ENCODE peak calls at places on chromosomes 6 and 20, in four cellular contexts. Y, B, I and Z are unnamed samples.

GRCh38 chr6:160733045-160733646 is 31.1 kb downstream of the PLG start:
- DNase-seq in I (no peak), B (peak), Y (peak), Z (peak)

GRCh38 chr20:44454301-44454963 is 21.2 kb upstream of the TTPAL start:
- DNase-seq in Y (no peak), B (no peak), I (no peak), Z (no peak)

GRCh38 chr6:71181565-71181964 is 107.0 kb upstream of the OGFRL1 start:
- DNase-seq in B (no peak), Y (no peak), I (no peak), Z (no peak)

GRCh38 chr20:53927990-53928389 is 142.4 kb downstream of the BCAS1 start:
- DNase-seq in I (no peak), B (no peak), Y (no peak), Z (no peak)

GRCh38 chr6:41199427-41200246 is 1.3 kb downstream of the TREML2 start:
- DNase-seq in B (no peak), Y (no peak), I (no peak), Z (no peak)

GRCh38 chr6:103255132-103255531 is 1604.6 kb downstream of the HACE1 start:
- DNase-seq in B (no peak), I (no peak), Y (no peak), Z (no peak)

GRCh38 chr6:84411060-84411629 is 183.7 kb upstream of the CEP162 start:
- DNase-seq in I (no peak), Y (no peak), B (no peak), Z (no peak)

GRCh38 chr20:1665345-1665744 is 7.8 kb upstream of the SIRPG start:
- DNase-seq in Y (no peak), B (no peak), I (no peak), Z (no peak)

GRCh38 chr6:148508401-148509151 is 165.9 kb downstream of the SASH1 start:
- DNase-seq in I (no peak), Y (no peak), B (no peak), Z (no peak)

GRCh38 chr6:166005846-166006592 is 161.6 kb downstream of the TBXT start:
- DNase-seq in I (peak), B (peak), Y (peak), Z (peak)

GRCh38 chr6:2804516-2804915 is 37.1 kb downstream of the SERPINB1 start:
- DNase-seq in B (no peak), I (no peak), Y (peak), Z (no peak)

GRCh38 chr6:6684365-6684833 is 95.9 kb downstream of the LY86 start:
- DNase-seq in I (no peak), B (no peak), Y (no peak), Z (no peak)

GRCh38 chr20:50675671-50676376 is 15.5 kb downstream of the RIPOR3 start:
- DNase-seq in Y (no peak), B (no peak), I (no peak), Z (no peak)

GRCh38 chr6:170114956-170115855 is 175.7 kb downstream of the DLL1 start:
- DNase-seq in Y (peak), B (peak), I (peak), Z (no peak)

GRCh38 chr6:111842891-111843290 is 30.4 kb downstream of the FYN start:
- DNase-seq in Y (no peak), B (no peak), I (no peak), Z (no peak)

GRCh38 chr6:169972736-169973135 is 221.3 kb downstream of the ERMARD start:
- DNase-seq in I (no peak), Y (no peak), B (no peak), Z (no peak)

GRCh38 chr6:43851204-43851855 is 81.3 kb downstream of the VEGFA start:
- DNase-seq in Y (no peak), B (no peak), I (no peak), Z (no peak)

GRCh38 chr6:40912158-40912946 is 126.7 kb downstream of the UNC5CL start:
- DNase-seq in B (no peak), Y (peak), I (peak), Z (no peak)

GRCh38 chr6:1028744-1029143 is 283.2 kb upstream of the FOXQ1 start:
- DNase-seq in Y (no peak), B (no peak), I (no peak), Z (no peak)

GRCh38 chr6:158009935-158010585 is 28.4 kb downstream of the SYNJ2 start:
- DNase-seq in I (no peak), Y (no peak), B (no peak), Z (no peak)

GRCh38 chr6:82246802-82247633 is 526 bp downstream of the IBTK start:
- DNase-seq in Y (peak), B (no peak), I (peak), Z (peak)

GRCh38 chr6:65876668-65877067 is 169.6 kb upstream of the EYS start:
- DNase-seq in B (no peak), I (no peak), Y (no peak), Z (no peak)

GRCh38 chr6:53464942-53465460 is 79.9 kb downstream of the GCLC start:
- DNase-seq in I (peak), B (peak), Y (no peak), Z (no peak)

GRCh38 chr6:157023958-157024357 is 246.8 kb downstream of the ARID1B start:
- DNase-seq in I (no peak), Y (no peak), B (no peak), Z (no peak)

GRCh38 chr6:7633361-7633760 is 43.4 kb downstream of the SNRNP48 start:
- DNase-seq in I (no peak), B (no peak), Y (no peak), Z (no peak)

DNA sequence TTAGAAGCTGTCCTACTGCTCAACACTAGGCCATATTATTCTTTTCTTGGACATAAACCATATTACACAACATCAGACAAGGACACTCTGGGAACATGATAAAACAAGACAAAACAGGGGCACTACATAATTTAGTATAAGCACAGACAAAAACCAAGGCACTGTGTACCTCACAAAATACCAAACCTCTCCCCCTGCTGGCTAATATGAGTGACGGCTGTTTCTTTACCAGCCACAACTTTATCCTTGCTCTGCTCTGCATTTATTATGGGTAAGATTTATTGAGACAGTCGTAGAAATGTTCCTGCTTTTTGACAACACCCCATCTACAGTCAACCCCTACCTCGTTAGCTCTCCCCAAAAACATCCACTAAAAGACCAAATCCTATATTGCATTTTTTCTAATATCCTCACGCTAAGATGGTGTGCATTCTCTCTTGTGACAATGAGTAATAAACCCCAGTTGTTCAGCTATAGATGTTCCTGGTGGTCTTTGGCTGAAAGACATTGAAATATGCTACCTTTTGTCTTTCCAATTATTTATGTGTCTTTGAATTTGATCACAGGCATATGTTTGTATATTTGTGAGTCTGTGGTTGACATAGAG is 23.8 kb upstream of the POLR1H start:
- DNase-seq in Y (peak), I (no peak), B (no peak), Z (no peak)
- TF ChIP-seq CTCF in Y (peak), I (no peak), B (no peak), Z (peak)

GRCh38 chr20:52332649-52333048 is 141.1 kb upstream of the ZFP64 start:
- DNase-seq in Y (no peak), B (no peak), I (no peak), Z (no peak)
- TF ChIP-seq CTCF in Y (no peak), B (no peak), I (no peak), Z (no peak)

GRCh38 chr20:46590453-46590852 is 40.0 kb upstream of the OCSTAMP start:
- DNase-seq in Y (no peak), I (no peak), B (no peak), Z (no peak)

GRCh38 chr20:46587986-46588385 is 37.5 kb upstream of the OCSTAMP start:
- DNase-seq in B (no peak), I (no peak), Y (no peak), Z (no peak)

GRCh38 chr20:46588532-46589509 is 38.4 kb upstream of the OCSTAMP start:
- DNase-seq in I (no peak), Y (no peak), B (no peak), Z (no peak)

GRCh38 chr20:46594725-46595124 is 44.3 kb upstream of the OCSTAMP start:
- DNase-seq in I (no peak), Y (no peak), B (no peak), Z (no peak)

GRCh38 chr20:46592580-46593362 is 42.3 kb upstream of the OCSTAMP start:
- DNase-seq in Y (no peak), I (no peak), B (no peak), Z (no peak)
- TF ChIP-seq CTCF in Y (peak), I (no peak), B (no peak), Z (no peak)

GRCh38 chr6:51529240-51529639 is 558.2 kb downstream of the PKHD1 start:
- DNase-seq in B (no peak), Y (no peak), I (no peak), Z (no peak)

GRCh38 chr6:51528556-51528955 is 558.9 kb downstream of the PKHD1 start:
- DNase-seq in I (no peak), B (no peak), Y (no peak), Z (no peak)

GRCh38 chr6:51533962-51534361 is 553.5 kb downstream of the PKHD1 start:
- DNase-seq in B (no peak), I (no peak), Y (no peak), Z (no peak)

GRCh38 chr6:51535327-51535726 is 552.1 kb downstream of the PKHD1 start:
- DNase-seq in Y (no peak), B (no peak), I (no peak), Z (no peak)

DNA sequence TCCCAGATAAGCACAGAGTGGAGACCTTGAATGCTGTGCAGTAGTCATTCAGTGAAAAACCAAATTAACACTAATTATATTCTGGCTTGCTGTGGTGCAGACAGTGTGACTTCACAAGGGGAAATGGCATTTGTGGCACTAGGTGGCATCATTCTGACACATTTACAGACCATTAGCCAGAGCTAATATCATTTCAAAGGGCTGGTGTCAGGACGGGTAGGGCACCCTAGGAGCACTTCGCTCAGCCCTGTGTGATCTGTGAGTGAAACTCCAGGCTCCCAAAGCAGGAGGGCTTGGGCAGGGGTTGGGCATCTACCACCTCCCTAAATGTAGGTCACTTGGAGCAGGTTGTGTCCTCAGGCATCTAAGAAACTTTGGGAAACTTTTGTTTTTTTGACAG is 555.8 kb downstream of the PKHD1 start:
- DNase-seq in I (no peak), B (no peak), Y (no peak), Z (no peak)
- TF ChIP-seq CTCF in I (no peak), B (no peak), Y (peak), Z (no peak)

GRCh38 chr20:19426356-19426755 is 213.9 kb downstream of the SLC24A3 start:
- DNase-seq in Y (no peak), B (no peak), I (no peak), Z (no peak)
- TF ChIP-seq CTCF in Y (no peak), B (no peak), I (no peak), Z (no peak)

GRCh38 chr6:90508753-90509152 is 78.1 kb downstream of the MAP3K7 start:
- DNase-seq in Y (no peak), I (no peak), B (no peak), Z (no peak)
- TF ChIP-seq CTCF in Y (no peak), I (no peak), B (no peak), Z (no peak)

DNA sequence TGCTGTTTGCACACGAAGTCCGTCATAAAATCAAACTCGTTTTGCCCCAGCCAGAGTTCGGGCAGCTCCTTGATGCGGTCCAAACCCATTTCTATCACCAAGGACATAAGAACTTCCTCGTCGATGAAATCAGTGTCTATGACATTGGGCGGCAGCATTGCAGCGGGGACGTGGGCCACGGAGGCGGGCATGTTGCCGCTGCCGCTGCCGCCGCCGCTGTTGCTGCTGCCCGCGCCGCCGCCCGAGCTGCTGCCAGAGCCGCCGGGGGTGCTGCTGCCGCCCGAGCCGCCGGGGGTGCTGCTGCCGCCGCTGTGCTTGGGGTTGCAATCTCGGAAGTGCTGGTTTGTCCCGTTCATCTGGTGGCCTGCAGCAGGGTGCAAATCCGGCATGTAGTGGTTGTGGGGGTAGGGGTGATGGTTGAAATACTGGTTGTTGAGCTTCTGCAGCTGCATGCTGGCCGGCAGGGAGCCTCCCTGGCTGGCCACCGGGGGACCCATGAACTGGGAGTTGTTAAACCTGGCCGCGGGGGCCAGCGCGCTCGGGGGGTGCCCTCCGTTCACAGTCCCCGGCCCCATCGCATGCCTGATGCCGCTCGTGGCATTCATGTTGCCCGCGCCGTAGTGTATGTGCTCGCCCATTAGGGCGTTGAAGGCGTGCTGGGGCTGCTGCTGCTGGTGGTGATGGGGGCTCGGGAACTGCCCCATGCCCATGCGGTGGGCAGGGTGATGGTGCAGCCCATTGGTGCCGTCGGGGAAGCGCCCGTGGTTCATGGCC is 1.1 kb downstream of the CITED2 start:
- DNase-seq in Y (peak), B (peak), I (peak), Z (peak)
- TF ChIP-seq CTCF in Y (peak), B (no peak), I (peak), Z (peak)

GRCh38 chr6:13239530-13240455 is 88.5 kb downstream of the TBC1D7 start:
- DNase-seq in I (no peak), Y (no peak), B (no peak), Z (no peak)

GRCh38 chr6:13235339-13235738 is 93.0 kb downstream of the TBC1D7 start:
- DNase-seq in I (no peak), B (no peak), Y (no peak), Z (no peak)

GRCh38 chr6:13237318-13237717 is 91.0 kb downstream of the TBC1D7 start:
- DNase-seq in B (no peak), I (no peak), Y (no peak), Z (no peak)

GRCh38 chr6:13238640-13239216 is 89.6 kb downstream of the TBC1D7 start:
- DNase-seq in B (no peak), Y (no peak), I (no peak), Z (no peak)

DNA sequence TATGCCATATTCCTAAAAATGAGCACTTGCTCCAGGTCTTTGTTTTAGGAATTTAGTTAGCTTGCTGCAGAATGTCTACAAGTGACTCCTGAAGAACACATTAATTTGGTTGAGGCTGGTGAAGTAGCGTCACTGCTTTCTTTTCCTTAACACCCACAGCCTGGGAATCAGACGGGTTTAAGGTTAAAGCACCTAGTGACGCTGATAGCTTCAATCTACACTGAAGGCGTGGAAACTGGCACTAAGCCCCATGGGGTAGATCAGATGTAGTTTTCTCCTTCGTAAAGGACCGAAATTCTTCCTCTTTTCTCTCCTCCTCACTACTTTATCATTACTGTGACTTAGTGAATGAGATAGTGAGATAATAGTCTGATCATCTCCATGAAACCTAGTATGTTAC is 90.3 kb downstream of the TBC1D7 start:
- DNase-seq in I (no peak), B (no peak), Y (no peak), Z (no peak)
- TF ChIP-seq CTCF in I (no peak), B (no peak), Y (no peak), Z (no peak)

GRCh38 chr6:164998297-164998696 is 311.1 kb downstream of the C6orf118 start:
- DNase-seq in B (no peak), Y (no peak), I (no peak), Z (no peak)

GRCh38 chr6:165001502-165002157 is 307.8 kb downstream of the C6orf118 start:
- DNase-seq in Y (no peak), I (no peak), B (no peak), Z (no peak)

GRCh38 chr6:165002358-165002757 is 307.0 kb downstream of the C6orf118 start:
- DNase-seq in B (no peak), Y (no peak), I (no peak), Z (no peak)

GRCh38 chr6:165002866-165003265 is 306.5 kb downstream of the C6orf118 start:
- DNase-seq in Y (no peak), B (no peak), I (no peak), Z (no peak)
- TF ChIP-seq CTCF in Y (no peak), B (no peak), I (no peak), Z (no peak)